ENCODE peak calls at places on chromosomes 16 and 17, in five cellular contexts. F is NCI-H1092; V is stimulated activated naive CD8-positive, alpha-beta T cell treated with anti-CD3 and anti-CD28 coated beads, Interleukin-15, Interleukin-2, amounts not matched to agents 100 U/mL and 50 U/mL, for 24 hours; Q is hepatic stellate cell; A is omental fat pad. U is an unnamed sample.

GRCh38 chr17:7204828-7205461 is 14.7 kb downstream of the DLG4 start:
- DNase-seq in A (peak), Q (peak), V (peak), F (peak), U (peak)

GRCh38 chr16:10122546-10122945 is 59.7 kb downstream of the GRIN2A start:
- DNase-seq in A (no peak), Q (no peak), V (no peak), F (no peak), U (no peak)

GRCh38 chr16:442976-443375 is 17.5 kb downstream of the RAB11FIP3 start:
- DNase-seq in F (no peak), A (no peak), Q (no peak), V (no peak), U (no peak)

GRCh38 chr17:45759761-45760160 is 24.4 kb upstream of the CRHR1 start:
- DNase-seq in A (no peak), Q (no peak), V (no peak), F (no peak), U (no peak)

GRCh38 chr16:86012221-86012620 is 113.3 kb downstream of the IRF8 start:
- DNase-seq in V (no peak), F (no peak), A (no peak), Q (no peak), U (no peak)

GRCh38 chr17:77555741-77556291 is 402.7 kb upstream of the TNRC6C start:
- DNase-seq in F (peak), V (no peak), A (no peak), Q (no peak), U (peak)

GRCh38 chr16:89115216-89115949 is 21.7 kb downstream of the ACSF3 start:
- DNase-seq in V (peak), A (peak), F (no peak), Q (peak), U (peak)

GRCh38 chr16:77470851-77471250 is 36.0 kb upstream of the ADAMTS18 start:
- DNase-seq in F (no peak), Q (no peak), A (no peak), V (no peak), U (no peak)

GRCh38 chr17:81479175-81479574 is 33.4 kb downstream of the ACTG1 start:
- DNase-seq in F (no peak), A (no peak), V (no peak), Q (no peak), U (no peak)

U was measured in breast epithelium.